ENCODE peak calls at places on chromosomes 2 and 18, in nine cellular contexts. J is A549, B is sigmoid colon, X is tibial nerve, K is transverse colon, Q is ovary, O is K562, M is HepG2, N is upper lobe of left lung. P is an unnamed sample.

GRCh38 chr2:31082002-31082401 is 56.2 kb downstream of the GALNT14 start:
- DNase-seq in J (no peak), B (no peak), X (no peak), K (no peak), Q (no peak), O (no peak), M (no peak), N (no peak), P (no peak)

GRCh38 chr2:12087671-12088380 is 341.4 kb downstream of the LPIN1 start:
- DNase-seq in J (peak; percentile 19), B (no peak), X (no peak), K (no peak), Q (no peak), O (no peak), M (no peak), N (no peak), P (no peak)

GRCh38 chr2:170873035-170873692 is 55.9 kb upstream of the GORASP2 start:
- DNase-seq in J (peak; percentile 71), B (peak; percentile 70), X (peak; percentile 48), K (peak; percentile 70), Q (peak; percentile 69), O (peak; percentile 86), M (peak; percentile 70), N (peak; percentile 1), P (peak; percentile 76)

GRCh38 chr2:224520064-224520463 is 65.1 kb downstream of the CUL3 start:
- DNase-seq in J (peak; percentile 17), B (no peak), X (no peak), K (no peak), Q (no peak), O (no peak), M (peak; percentile 12), N (no peak), P (no peak)

GRCh38 chr2:25131567-25132295 is 36.6 kb downstream of the POMC start:
- DNase-seq in J (no peak), B (no peak), X (peak; percentile 21), K (peak; percentile 65), Q (peak; percentile 57), O (no peak), M (no peak), N (peak; percentile 90), P (peak; percentile 30)

GRCh38 chr18:64807560-64807959 is 658.7 kb upstream of the LINC00305 start:
- DNase-seq in J (no peak), B (no peak), X (no peak), K (no peak), Q (no peak), O (no peak), M (no peak), N (no peak), P (no peak)

GRCh38 chr2:207625014-207625755 is at the start of gene METTL21A:
- DNase-seq in J (peak; percentile 93), B (peak; percentile 93), X (peak; percentile 60), K (peak; percentile 94), Q (peak; percentile 90), O (peak; percentile 94), M (peak; percentile 94), N (peak; percentile 98), P (peak; percentile 92)

GRCh38 chr2:71000780-71001591 is 6.3 kb upstream of the TEX261 start:
- DNase-seq in J (peak; percentile 80), B (peak; percentile 83), X (no peak), K (peak; percentile 83), Q (peak; percentile 80), O (peak; percentile 79), M (peak; percentile 65), N (peak; percentile 85), P (peak; percentile 80)

GRCh38 chr2:100013892-100014677 is 128.3 kb downstream of the AFF3 start:
- DNase-seq in J (peak; percentile 57), B (no peak), X (peak; percentile 19), K (no peak), Q (peak; percentile 77), O (no peak), M (no peak), N (no peak), P (peak; percentile 41)

GRCh38 chr2:129118296-129118695 is 799.6 kb upstream of the HS6ST1 start:
- DNase-seq in J (no peak), B (no peak), X (no peak), K (no peak), Q (no peak), O (no peak), M (no peak), N (no peak), P (no peak)

GRCh38 chr2:10814142-10814541 is 1.6 kb upstream of the PDIA6 start:
- DNase-seq in J (no peak), B (peak; percentile 48), X (no peak), K (no peak), Q (no peak), O (no peak), M (no peak), N (no peak), P (no peak)

GRCh38 chr2:76599732-76600368 is 889.1 kb upstream of the GCFC2 start:
- DNase-seq in J (peak; percentile 81), B (no peak), X (no peak), K (peak; percentile 41), Q (no peak), O (peak; percentile 48), M (peak; percentile 93), N (no peak), P (peak; percentile 60)

GRCh38 chr2:143480586-143481230 is 351.5 kb downstream of the ARHGAP15 start:
- DNase-seq in J (no peak), B (no peak), X (no peak), K (no peak), Q (no peak), O (no peak), M (no peak), N (no peak), P (no peak)

GRCh38 chr2:99697811-99698568 is 208.2 kb upstream of the REV1 start:
- DNase-seq in J (no peak), B (no peak), X (no peak), K (no peak), Q (peak; percentile 72), O (no peak), M (no peak), N (no peak), P (no peak)

GRCh38 chr2:205702576-205702975 is 20.3 kb downstream of the NRP2 start:
- DNase-seq in J (peak; percentile 56), B (no peak), X (no peak), K (no peak), Q (no peak), O (no peak), M (peak; percentile 42), N (no peak), P (no peak)

DNA sequence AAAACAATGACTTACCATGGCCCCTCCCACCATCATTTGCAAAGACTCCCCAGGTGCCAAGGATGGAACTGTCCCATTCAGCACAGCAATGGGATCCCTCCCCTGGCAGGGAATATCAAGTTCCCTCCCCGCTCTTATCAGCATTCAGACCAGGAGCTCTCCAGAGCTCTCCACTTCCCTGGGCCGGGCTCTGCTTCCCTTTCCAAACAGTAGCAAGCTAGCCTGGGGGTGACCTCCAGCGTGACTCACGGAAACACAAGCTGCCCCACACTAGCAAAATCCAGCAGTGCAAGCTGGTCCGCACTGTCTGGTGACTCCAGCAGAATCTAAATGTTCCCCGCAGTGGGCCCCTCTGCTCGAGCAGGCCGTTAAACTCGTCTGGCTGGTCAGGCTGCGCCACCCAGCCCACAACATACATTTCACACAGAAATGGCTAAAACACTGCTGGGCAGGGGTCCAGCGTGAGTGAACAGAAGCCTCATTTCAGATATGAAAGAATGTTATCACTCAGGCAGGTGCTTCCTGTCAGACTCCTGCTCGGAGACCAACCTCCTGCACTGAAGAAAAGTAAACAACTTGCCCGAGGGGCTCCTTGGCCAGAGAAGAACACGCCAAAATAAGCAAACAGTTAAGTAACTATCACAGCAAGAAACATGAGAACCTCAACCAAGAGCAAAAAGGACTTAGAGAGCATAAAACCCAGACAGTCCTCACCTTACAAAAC is 33.9 kb downstream of the STAT1 start:
- DNase-seq in J (no peak), B (peak; percentile 76), X (no peak), K (peak; percentile 49), Q (peak; percentile 86), O (no peak), M (no peak), N (no peak), P (peak; percentile 74)
- H3K4me3 ChIP-seq in J (no peak overlapping the region), B (no peak overlapping the region), X (no peak overlapping the region), K (no peak overlapping the region), Q (no peak overlapping the region), O (no peak overlapping the region), M (no peak overlapping the region), N (no peak overlapping the region), P (no peak overlapping the region)

GRCh38 chr2:237480988-237481387 is 6.1 kb upstream of the MLPH start:
- DNase-seq in J (no peak), B (no peak), X (no peak), K (no peak), Q (peak; percentile 34), O (no peak), M (no peak), N (no peak), P (no peak)

GRCh38 chr2:237483018-237483731 is 3.9 kb upstream of the MLPH start:
- DNase-seq in J (peak; percentile 90), B (no peak), X (no peak), K (peak; percentile 52), Q (no peak), O (no peak), M (no peak), N (no peak), P (peak; percentile 74)

GRCh38 chr2:237479747-237480146 is 7.3 kb upstream of the MLPH start:
- DNase-seq in J (no peak), B (no peak), X (no peak), K (no peak), Q (no peak), O (no peak), M (no peak), N (no peak), P (no peak)

GRCh38 chr2:237485304-237485703 is 1.7 kb upstream of the MLPH start:
- DNase-seq in J (peak; percentile 55), B (no peak), X (no peak), K (no peak), Q (no peak), O (no peak), M (no peak), N (no peak), P (no peak)

DNA sequence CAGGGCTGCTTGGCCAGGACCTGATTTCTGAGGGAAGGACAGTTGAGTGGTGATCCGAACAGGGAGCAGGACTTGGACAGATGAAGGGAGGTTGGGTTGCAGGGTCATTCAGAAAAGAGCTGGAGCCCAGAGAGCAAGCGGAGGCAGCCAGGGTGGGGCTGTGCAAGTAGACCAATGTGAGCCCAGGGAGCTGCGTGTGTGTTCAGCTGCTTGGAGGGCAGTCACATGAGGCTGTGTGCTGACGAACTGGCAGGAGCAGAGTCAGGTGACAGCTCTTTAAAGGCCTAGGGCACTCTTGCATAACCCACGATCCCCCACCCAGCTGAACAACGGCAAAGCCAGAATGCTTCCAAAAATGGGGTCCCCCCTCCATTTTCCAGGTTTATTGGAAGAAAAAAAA is 4.6 kb upstream of the MLPH start:
- DNase-seq in J (peak; percentile 76), B (peak; percentile 93), X (peak; percentile 87), K (peak; percentile 69), Q (peak; percentile 77), O (no peak), M (peak; percentile 38), N (no peak), P (peak; percentile 91)
- TF ChIP-seq EP300 in J (no peak), B (no peak), X (peak; percentile 85), K (no peak), Q (no peak), O (no peak), M (no peak), N (peak; percentile 48), P (no peak)

GRCh38 chr18:47247036-47247832 is 4.2 kb downstream of the SKOR2 start:
- DNase-seq in J (no peak), B (no peak), X (no peak), K (no peak), Q (no peak), O (no peak), M (no peak), N (peak; percentile 83), P (no peak)
- TF ChIP-seq CTCF in J (no peak), B (no peak), X (peak; percentile 11), K (no peak), Q (no peak), O (no peak), M (no peak), N (no peak), P (no peak)

GRCh38 chr2:227188292-227188691 is 23.9 kb downstream of the COL4A3 start:
- DNase-seq in J (peak; percentile 30), B (no peak), X (no peak), K (no peak), Q (no peak), O (no peak), M (no peak), N (no peak), P (no peak)
- H3K4me3 ChIP-seq in J (no peak overlapping the region), B (no peak overlapping the region), X (no peak overlapping the region), K (no peak overlapping the region), Q (no peak overlapping the region), O (no peak overlapping the region), M (no peak overlapping the region), N (no peak overlapping the region), P (no peak overlapping the region)

P was measured in stomach.